ENCODE peak calls at places on chromosomes 5 and 9, in seven cellular contexts. G is suprapubic skin, Q is hepatocyte, B is PC-3, F is colonic mucosa, L is GM23248, C is kidney. A is an unnamed sample.
A peak's percentile ranks its signal among the peaks of the same experiment; 100 is the strongest.

GRCh38 chr9:126524353-126525077 is 89.2 kb upstream of the LMX1B start:
- DNase-seq in G (peak; percentile 49), Q (no peak), B (no peak), F (no peak), L (no peak), C (peak; percentile 55), A (no peak)

GRCh38 chr5:55852503-55852902 is 1.3 kb downstream of the IL31RA start:
- DNase-seq in G (no peak), Q (no peak), B (no peak), F (no peak), L (no peak), C (no peak), A (no peak)

GRCh38 chr5:103271570-103272289 is 13.2 kb downstream of the MACIR start:
- DNase-seq in G (no peak), Q (no peak), B (peak; percentile 93), F (no peak), L (no peak), C (no peak), A (no peak)

GRCh38 chr5:146967646-146968045 is 89.1 kb upstream of the PPP2R2B start:
- DNase-seq in G (no peak), Q (no peak), B (no peak), F (no peak), L (no peak), C (no peak), A (no peak)

GRCh38 chr5:79301046-79301712 is 65.2 kb downstream of the JMY start:
- DNase-seq in G (no peak), Q (no peak), B (peak; percentile 66), F (no peak), L (peak; percentile 26), C (no peak), A (no peak)

GRCh38 chr5:144510845-144511580 is 340.3 kb downstream of the KCTD16 start:
- DNase-seq in G (no peak), Q (no peak), B (no peak), F (no peak), L (no peak), C (no peak), A (no peak)

GRCh38 chr9:18358325-18358724 is 115.6 kb upstream of the ADAMTSL1 start:
- DNase-seq in G (no peak), Q (no peak), B (peak; percentile 4), F (no peak), L (peak; percentile 38), C (no peak), A (no peak)

GRCh38 chr9:37026936-37027581 is 7.0 kb downstream of the PAX5 start:
- DNase-seq in G (no peak), Q (no peak), B (no peak), F (no peak), L (no peak), C (no peak), A (no peak)

GRCh38 chr5:140965905-140966292 is 377 bp upstream of the PCDHAC2 start:
- DNase-seq in G (no peak), Q (peak; percentile 19), B (peak; percentile 8), F (no peak), L (no peak), C (no peak), A (no peak)

GRCh38 chr5:77347435-77348098 is 137.1 kb downstream of the PDE8B start:
- DNase-seq in G (no peak), Q (no peak), B (no peak), F (no peak), L (no peak), C (no peak), A (no peak)

GRCh38 chr5:72015103-72015548 is 92.1 kb upstream of the MAP1B start:
- DNase-seq in G (no peak), Q (peak; percentile 58), B (peak; percentile 45), F (peak; percentile 20), L (peak; percentile 44), C (peak; percentile 64), A (no peak)

GRCh38 chr9:35226685-35227084 is 64.9 kb downstream of the UNC13B start:
- DNase-seq in G (no peak), Q (no peak), B (no peak), F (no peak), L (no peak), C (no peak), A (no peak)

GRCh38 chr5:119828536-119828935 is 199.2 kb downstream of the FAM170A start:
- DNase-seq in G (no peak), Q (no peak), B (no peak), F (no peak), L (peak; percentile 1), C (no peak), A (no peak)

GRCh38 chr9:26863074-26863473 is 29.5 kb downstream of the CAAP1 start:
- DNase-seq in G (no peak), Q (peak; percentile 22), B (peak; percentile 14), F (no peak), L (peak; percentile 44), C (no peak), A (no peak)

GRCh38 chr5:153784277-153784676 is 254.4 kb downstream of the FAM114A2 start:
- DNase-seq in G (no peak), Q (no peak), B (no peak), F (no peak), L (peak; percentile 59), C (no peak), A (no peak)

GRCh38 chr9:134190232-134191121 is 26.1 kb upstream of the RNU6ATAC start:
- DNase-seq in G (peak; percentile 53), Q (no peak), B (no peak), F (no peak), L (no peak), C (peak; percentile 46), A (no peak)

GRCh38 chr9:17942498-17942897 is 363.6 kb downstream of the SH3GL2 start:
- DNase-seq in G (no peak), Q (no peak), B (no peak), F (peak; percentile 36), L (no peak), C (no peak), A (no peak)

GRCh38 chr9:38149647-38150046 is 80.6 kb upstream of the SHB start:
- DNase-seq in G (no peak), Q (no peak), B (no peak), F (no peak), L (no peak), C (no peak), A (no peak)

GRCh38 chr9:138024131-138024530 is 146.5 kb downstream of the CACNA1B start:
- DNase-seq in G (peak; percentile 21), Q (no peak), B (no peak), F (no peak), L (no peak), C (peak; percentile 65), A (no peak)

GRCh38 chr9:70635790-70636189 is 221.3 kb upstream of the KLF9 start:
- DNase-seq in G (no peak), Q (no peak), B (no peak), F (no peak), L (no peak), C (no peak), A (no peak)

GRCh38 chr9:137380606-137381005 is 42.4 kb downstream of the EXD3 start:
- DNase-seq in G (peak; percentile 31), Q (no peak), B (no peak), F (no peak), L (no peak), C (peak; percentile 62), A (no peak)

GRCh38 chr9:135974220-135974573 is 13.0 kb upstream of the UBAC1 start:
- DNase-seq in G (no peak), Q (no peak), B (no peak), F (no peak), L (no peak), C (no peak), A (no peak)

GRCh38 chr5:79186455-79186854 is 49.5 kb upstream of the JMY start:
- DNase-seq in G (no peak), Q (no peak), B (no peak), F (no peak), L (no peak), C (no peak), A (no peak)

GRCh38 chr9:135310134-135310533 is 169.4 kb upstream of the PPP1R26 start:
- DNase-seq in G (no peak), Q (no peak), B (no peak), F (no peak), L (no peak), C (no peak), A (no peak)

GRCh38 chr5:113330533-113331200 is 104.1 kb downstream of the TSSK1B start:
- DNase-seq in G (peak; percentile 71), Q (peak; percentile 63), B (peak; percentile 74), F (no peak), L (peak; percentile 78), C (no peak), A (no peak)

GRCh38 chr5:91495699-91496098 is 112.6 kb upstream of the ARRDC3 start:
- DNase-seq in G (no peak), Q (no peak), B (no peak), F (no peak), L (no peak), C (no peak), A (no peak)

GRCh38 chr5:91503321-91503720 is 120.2 kb upstream of the ARRDC3 start:
- DNase-seq in G (no peak), Q (no peak), B (no peak), F (no peak), L (no peak), C (no peak), A (no peak)

GRCh38 chr5:91499943-91500531 is 116.9 kb upstream of the ARRDC3 start:
- DNase-seq in G (no peak), Q (peak; percentile 62), B (peak; percentile 82), F (no peak), L (peak; percentile 63), C (no peak), A (no peak)

GRCh38 chr5:91500758-91501157 is 117.6 kb upstream of the ARRDC3 start:
- DNase-seq in G (no peak), Q (no peak), B (no peak), F (no peak), L (no peak), C (no peak), A (no peak)
- H3K27ac ChIP-seq in G (no peak overlapping the region), Q (no peak overlapping the region), B (no peak overlapping the region), F (no peak overlapping the region), L (no peak overlapping the region), C (no peak overlapping the region), A (no peak overlapping the region)

GRCh38 chr5:17218353-17219005 is 1.0 kb downstream of the BASP1 start:
- DNase-seq in G (peak; percentile 75), Q (peak; percentile 49), B (peak; percentile 63), F (peak; percentile 19), L (peak; percentile 93), C (peak; percentile 79), A (peak; percentile 19)
- H3K4me3 ChIP-seq in G (peak overlapping the region; percentile 59), Q (peak overlapping the region; percentile 85), B (peak overlapping the region; percentile 83), F (peak overlapping the region; percentile 36), L (peak overlapping the region; percentile 97), C (peak overlapping the region; percentile 60), A (peak overlapping the region; percentile 94)

GRCh38 chr5:37234288-37234687 is 14.9 kb downstream of the CPLANE1 start:
- DNase-seq in G (no peak), Q (no peak), B (no peak), F (no peak), L (no peak), C (no peak), A (no peak)
- H3K4me1 ChIP-seq in G (no peaks in the 10 kb centered on the region), Q (no peaks in the 10 kb centered on the region), B (no peaks in the 10 kb centered on the region), F (no peaks in the 10 kb centered on the region), L (no peaks in the 10 kb centered on the region), C (no peaks in the 10 kb centered on the region), A (no peaks in the 10 kb centered on the region)

GRCh38 chr5:16505904-16506303 is 40.3 kb upstream of the ZNF622 start:
- DNase-seq in G (no peak), Q (no peak), B (no peak), F (no peak), L (no peak), C (no peak), A (no peak)
- H3K27ac ChIP-seq in G (no peak overlapping the region), Q (no peak overlapping the region), B (no peak overlapping the region), F (no peak overlapping the region), L (no peak overlapping the region), C (peak overlapping the region; percentile 56), A (no peak overlapping the region)

GRCh38 chr5:138180183-138180782 is 1.4 kb downstream of the KIF20A start:
- DNase-seq in G (no peak), Q (peak; percentile 68), B (peak; percentile 71), F (no peak), L (peak; percentile 71), C (no peak), A (no peak)
- H3K4me3 ChIP-seq in G (no peak overlapping the region), Q (no peak overlapping the region), B (peak overlapping the region; percentile 95), F (no peak overlapping the region), L (peak overlapping the region; percentile 98), C (no peak overlapping the region), A (no peak overlapping the region)